ENCODE peak calls at places on chromosome 13, in seven cellular contexts. M, H, P, N, S, X and R are unnamed samples.

GRCh38 chr13:113922412-113923118 is 51.3 kb downstream of the C13orf46 start:
- DNase-seq in P (no peak), M (peak), S (peak), N (no peak), X (peak), H (peak), R (no peak)

GRCh38 chr13:98109226-98109625 is 33.7 kb upstream of the FARP1 start:
- DNase-seq in N (no peak), M (no peak), P (no peak), X (no peak), S (no peak), H (no peak), R (no peak)

GRCh38 chr13:95255072-95255732 is 46.0 kb downstream of the ABCC4 start:
- DNase-seq in N (no peak), P (no peak), X (no peak), M (no peak), S (no peak), H (no peak), R (no peak)

GRCh38 chr13:108083056-108083455 is 132.3 kb downstream of the LIG4 start:
- DNase-seq in M (no peak), X (no peak), N (no peak), P (no peak), S (no peak), H (no peak), R (no peak)

GRCh38 chr13:106450991-106451390 is 84.5 kb downstream of the EFNB2 start:
- DNase-seq in N (no peak), X (no peak), M (no peak), S (no peak), H (no peak), P (no peak), R (no peak)

GRCh38 chr13:80871481-80871880 is 530.6 kb upstream of the SPRY2 start:
- DNase-seq in N (no peak), X (no peak), S (no peak), H (no peak), M (no peak), P (peak), R (peak)

GRCh38 chr13:103188688-103189326 is 122.6 kb upstream of the SLC10A2 start:
- DNase-seq in X (no peak), S (no peak), N (no peak), M (no peak), H (no peak), P (peak), R (peak)

GRCh38 chr13:80342541-80343371 is 1.8 kb upstream of the SPRY2 start:
- DNase-seq in H (peak), P (peak), S (peak), M (peak), N (peak), X (peak), R (peak)

GRCh38 chr13:77584111-77584510 is 48.6 kb downstream of the SCEL start:
- DNase-seq in M (no peak), N (no peak), P (no peak), X (no peak), S (no peak), H (no peak), R (no peak)

GRCh38 chr13:42715909-42716308 is 65.5 kb upstream of the FAM216B start:
- DNase-seq in M (no peak), P (no peak), X (no peak), S (no peak), H (no peak), N (no peak), R (no peak)

GRCh38 chr13:113636266-113636963 is 21.6 kb downstream of the ATP4B start:
- DNase-seq in S (no peak), N (peak), H (no peak), X (no peak), P (no peak), M (no peak), R (no peak)

GRCh38 chr13:44165172-44165894 is 208.3 kb upstream of the SERP2 start:
- DNase-seq in X (no peak), P (peak), H (no peak), N (no peak), M (no peak), S (no peak), R (no peak)

GRCh38 chr13:52879950-52880650 is 31.7 kb upstream of the PCDH8 start:
- DNase-seq in P (no peak), M (peak), H (no peak), N (no peak), X (no peak), S (no peak), R (no peak)

GRCh38 chr13:37615271-37615670 is 16.7 kb upstream of the POSTN start:
- DNase-seq in M (no peak), N (no peak), S (peak), H (no peak), P (peak), X (no peak), R (no peak)

GRCh38 chr13:25966086-25966485 is 85.7 kb downstream of the SHISA2 start:
- DNase-seq in S (no peak), H (no peak), P (no peak), X (no peak), M (no peak), N (no peak), R (no peak)

GRCh38 chr13:19961484-19961883 is 3.0 kb downstream of the ZMYM2 start:
- DNase-seq in S (no peak), N (no peak), X (no peak), H (no peak), M (no peak), P (no peak), R (no peak)
- H3K4me3 ChIP-seq in S (no peak), N (no peak), X (no peak), H (no peak), M (peak), P (no peak), R (no peak)

GRCh38 chr13:68806125-68806524 is 1301.5 kb upstream of the ATXN8OS start:
- DNase-seq in X (no peak), P (no peak), H (no peak), N (no peak), S (no peak), M (no peak), R (no peak)

GRCh38 chr13:68808456-68808855 is 1299.2 kb upstream of the ATXN8OS start:
- DNase-seq in H (no peak), P (no peak), M (no peak), N (no peak), S (no peak), X (no peak), R (no peak)

GRCh38 chr13:68813397-68813796 is 1294.2 kb upstream of the ATXN8OS start:
- DNase-seq in N (no peak), P (no peak), M (no peak), S (no peak), X (no peak), H (no peak), R (no peak)

DNA sequence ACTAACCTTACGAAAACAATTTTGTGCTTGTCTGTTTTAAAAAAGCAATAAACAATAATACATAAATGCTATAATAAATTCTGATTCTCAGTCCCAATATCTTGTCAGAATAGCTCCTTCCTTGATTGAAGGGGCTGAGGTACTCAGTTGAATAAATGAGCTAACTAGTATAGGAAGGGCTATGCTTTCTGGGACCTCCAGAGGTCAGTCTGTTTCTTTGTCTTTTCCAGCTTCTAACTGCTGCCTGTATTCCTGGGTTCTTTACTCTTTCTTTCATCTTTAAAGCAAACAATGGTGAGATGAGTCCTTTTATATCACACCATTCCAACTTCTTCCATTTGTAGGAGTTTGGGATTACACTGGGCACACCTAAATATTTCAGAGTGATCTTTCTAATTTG is 1297.0 kb upstream of the ATXN8OS start:
- DNase-seq in N (no peak), P (no peak), M (no peak), H (no peak), S (no peak), X (no peak), R (no peak)
- TF ChIP-seq CTCF in N (no peak), P (no peak), M (peak), H (no peak), S (no peak), X (no peak), R (no peak)

GRCh38 chr13:23069571-23069970 is 111.2 kb upstream of the SGCG start:
- DNase-seq in S (peak), X (no peak), P (peak), H (no peak), M (no peak), N (no peak), R (peak)
- H3K4me3 ChIP-seq in S (no peak), X (no peak), P (no peak), H (no peak), M (no peak), N (no peak), R (no peak)

GRCh38 chr13:110565296-110565695 is 3.8 kb upstream of the RAB20 start:
- DNase-seq in X (no peak), S (no peak), M (peak), P (peak), N (peak), H (no peak), R (no peak)
- TF ChIP-seq CTCF in X (no peak), S (no peak), M (peak), P (peak), N (no peak), H (no peak), R (peak)